ENCODE peak calls at places on chromosomes 1 and 21, in six cellular contexts. S is keratinocyte, F is bronchial epithelial cell, G is HCT116, Q is endothelial cell, O is psoas muscle. L is an unnamed sample.
A peak's percentile ranks its signal among the peaks of the same experiment; 100 is the strongest.

GRCh38 chr1:213643360-213643759 is 344.4 kb upstream of the PROX1 start:
- DNase-seq in S (no peak), F (no peak), G (no peak), Q (no peak), O (no peak), L (no peak)

GRCh38 chr1:208071425-208072031 is 160.6 kb upstream of the CD34 start:
- DNase-seq in S (no peak), F (no peak), G (no peak), Q (no peak), O (no peak), L (no peak)

GRCh38 chr21:43343992-43344886 is 82.7 kb downstream of the SIK1 start:
- DNase-seq in S (no peak), F (peak; percentile 57), G (no peak), Q (no peak), O (no peak), L (no peak)

GRCh38 chr1:43319766-43320165 is 17.9 kb upstream of the MPL start:
- DNase-seq in S (no peak), F (no peak), G (no peak), Q (no peak), O (no peak), L (no peak)

GRCh38 chr1:119686661-119687060 is 25.1 kb upstream of the PHGDH start:
- DNase-seq in S (no peak), F (peak; percentile 97), G (no peak), Q (no peak), O (no peak), L (no peak)

GRCh38 chr1:151254217-151255213 is at the start of gene PSMD4:
- DNase-seq in S (peak; percentile 78), F (peak; percentile 92), G (peak; percentile 94), Q (peak; percentile 86), O (peak; percentile 93), L (peak; percentile 89)

GRCh38 chr21:36178349-36178748 is 21.7 kb downstream of the DOP1B start:
- DNase-seq in S (no peak), F (no peak), G (no peak), Q (no peak), O (no peak), L (no peak)

GRCh38 chr1:4312024-4312423 is 342.4 kb upstream of the AJAP1 start:
- DNase-seq in S (no peak), F (no peak), G (no peak), Q (no peak), O (no peak), L (no peak)

GRCh38 chr1:157959750-157960149 is 33.7 kb upstream of the KIRREL1 start:
- DNase-seq in S (no peak), F (no peak), G (no peak), Q (no peak), O (no peak), L (no peak)

GRCh38 chr1:157956754-157957153 is 36.7 kb upstream of the KIRREL1 start:
- DNase-seq in S (no peak), F (no peak), G (no peak), Q (no peak), O (no peak), L (no peak)

GRCh38 chr1:157960773-157961172 is 32.7 kb upstream of the KIRREL1 start:
- DNase-seq in S (no peak), F (no peak), G (no peak), Q (no peak), O (no peak), L (no peak)

GRCh38 chr1:157955860-157956259 is 37.6 kb upstream of the KIRREL1 start:
- DNase-seq in S (no peak), F (no peak), G (no peak), Q (no peak), O (no peak), L (no peak)

GRCh38 chr1:157958280-157958679 is 35.2 kb upstream of the KIRREL1 start:
- DNase-seq in S (no peak), F (no peak), G (no peak), Q (no peak), O (no peak), L (no peak)
- TF ChIP-seq CTCF in S (no peak), F (no peak), G (no peak), Q (no peak), O (no peak), L (no peak)

GRCh38 chr1:78604643-78605042 is 15.6 kb upstream of the IFI44L start:
- DNase-seq in S (no peak), F (no peak), G (no peak), Q (no peak), O (no peak), L (no peak)

GRCh38 chr1:78603206-78603605 is 17.0 kb upstream of the IFI44L start:
- DNase-seq in S (no peak), F (no peak), G (no peak), Q (no peak), O (no peak), L (no peak)

GRCh38 chr1:78606274-78606673 is 14.0 kb upstream of the IFI44L start:
- DNase-seq in S (no peak), F (no peak), G (no peak), Q (no peak), O (no peak), L (no peak)

GRCh38 chr1:78607944-78608343 is 12.3 kb upstream of the IFI44L start:
- DNase-seq in S (no peak), F (no peak), G (no peak), Q (no peak), O (no peak), L (no peak)

GRCh38 chr1:78607334-78607927 is 12.8 kb upstream of the IFI44L start:
- DNase-seq in S (no peak), F (peak; percentile 38), G (peak; percentile 16), Q (no peak), O (no peak), L (no peak)
- TF ChIP-seq CTCF in S (no peak), F (peak; percentile 35), G (peak; percentile 62), Q (peak; percentile 65), O (peak; percentile 40), L (peak; percentile 72)

DNA sequence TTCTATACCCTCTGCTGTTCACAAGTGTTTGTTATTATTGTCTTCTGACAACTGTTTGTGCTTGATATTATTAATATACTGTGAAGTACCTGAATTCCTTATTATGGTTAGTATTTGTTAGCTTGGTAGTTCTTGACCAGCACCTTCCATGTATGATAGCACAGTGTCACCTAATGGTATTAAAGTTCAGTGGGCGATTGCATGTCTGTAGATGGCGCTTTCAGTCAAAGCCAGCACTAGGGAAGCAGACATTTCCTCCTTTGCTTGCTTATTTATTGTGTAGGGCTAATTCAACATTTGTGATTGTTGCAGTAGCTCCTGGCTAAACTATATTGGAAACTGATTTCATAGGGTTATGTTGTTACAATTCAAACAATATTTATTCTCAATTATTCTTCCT is 218.0 kb downstream of the ZP4 start:
- DNase-seq in S (no peak), F (peak; percentile 5), G (no peak), Q (no peak), O (no peak), L (no peak)
- TF ChIP-seq CTCF in S (peak; percentile 11), F (no peak), G (no peak), Q (no peak), O (no peak), L (no peak)

DNA sequence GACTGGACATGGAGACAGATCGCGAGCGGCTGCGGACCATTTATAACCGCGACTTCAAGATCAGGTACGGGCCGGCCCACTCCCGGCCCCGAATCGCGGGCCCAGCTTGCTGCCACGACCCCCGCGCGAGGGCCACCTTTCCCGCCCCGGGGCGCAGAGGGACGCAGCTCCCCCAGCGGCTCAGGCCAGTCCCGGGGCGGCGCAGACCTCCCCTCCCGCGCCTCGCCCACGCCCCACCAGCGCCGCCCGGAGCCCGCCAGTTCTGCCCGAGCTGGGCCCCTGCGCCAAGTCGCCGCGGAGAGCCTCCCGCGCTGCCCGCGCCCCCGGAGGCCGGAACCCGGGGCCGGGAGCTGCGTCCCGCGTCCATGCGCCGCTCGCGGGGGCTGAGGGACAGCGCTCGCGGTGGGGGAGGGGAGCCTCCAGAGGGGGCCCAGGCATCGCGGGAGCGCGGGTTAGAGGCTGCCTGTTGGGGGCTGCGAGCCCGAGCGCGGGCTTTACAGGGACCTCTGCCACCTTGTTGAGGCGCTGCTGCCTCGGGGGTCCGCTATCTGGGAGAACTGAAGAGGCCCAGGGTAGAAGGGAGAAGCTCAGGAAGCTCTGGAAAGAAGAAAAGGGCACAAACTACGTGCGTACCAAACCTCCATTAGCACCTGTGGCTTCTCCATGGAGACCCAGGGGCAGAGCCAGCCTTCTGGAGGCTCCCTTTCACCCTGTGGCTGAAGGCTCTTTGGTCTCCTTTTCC is 698 bp downstream of the MOV10 start:
- DNase-seq in S (no peak), F (no peak), G (no peak), Q (peak; percentile 69), O (peak; percentile 61), L (peak; percentile 60)
- TF ChIP-seq CTCF in S (no peak), F (peak; percentile 1), G (no peak), Q (peak; percentile 28), O (peak; percentile 18), L (no peak)

GRCh38 chr1:22142315-22143064 is 407 bp downstream of the WNT4 start:
- DNase-seq in S (no peak), F (peak; percentile 47), G (no peak), Q (peak; percentile 31), O (peak; percentile 34), L (peak; percentile 46)

GRCh38 chr1:22143065-22143514 is at the start of gene WNT4:
- DNase-seq in S (no peak), F (no peak), G (no peak), Q (peak; percentile 34), O (peak; percentile 38), L (peak; percentile 53)

GRCh38 chr1:22141493-22141892 is 1.4 kb downstream of the WNT4 start:
- DNase-seq in S (no peak), F (no peak), G (no peak), Q (no peak), O (no peak), L (no peak)

GRCh38 chr1:22141948-22142314 is 966 bp downstream of the WNT4 start:
- DNase-seq in S (no peak), F (no peak), G (no peak), Q (no peak), O (no peak), L (peak; percentile 38)

GRCh38 chr1:22143586-22144033 is 713 bp upstream of the WNT4 start:
- DNase-seq in S (no peak), F (no peak), G (no peak), Q (no peak), O (no peak), L (no peak)
- TF ChIP-seq CTCF in S (no peak), F (no peak), G (peak; percentile 2), Q (peak; percentile 16), O (no peak), L (peak; percentile 14)

GRCh38 chr1:59055908-59056719 is 240.8 kb upstream of the FGGY start:
- DNase-seq in S (no peak), F (no peak), G (no peak), Q (no peak), O (no peak), L (no peak)

GRCh38 chr1:59057801-59058200 is 239.1 kb upstream of the FGGY start:
- DNase-seq in S (no peak), F (no peak), G (no peak), Q (no peak), O (no peak), L (no peak)

GRCh38 chr1:59054172-59054571 is 242.7 kb upstream of the FGGY start:
- DNase-seq in S (no peak), F (no peak), G (no peak), Q (no peak), O (no peak), L (no peak)

GRCh38 chr1:59058681-59059441 is 238.0 kb upstream of the FGGY start:
- DNase-seq in S (no peak), F (no peak), G (no peak), Q (no peak), O (no peak), L (no peak)

GRCh38 chr1:59057211-59057694 is 239.6 kb upstream of the FGGY start:
- DNase-seq in S (no peak), F (peak; percentile 87), G (no peak), Q (peak; percentile 15), O (peak; percentile 83), L (peak; percentile 27)
- TF ChIP-seq CTCF in S (no peak), F (peak; percentile 15), G (no peak), Q (no peak), O (peak; percentile 5), L (no peak)

L was measured in glutamatergic neuron.